ENCODE peak calls at places on chromosome 4, in six cellular contexts. H, M, A, E, B and Y are unnamed samples.

GRCh38 chr4:123997116-123997515 is 600.5 kb downstream of the SPRY1 start:
- DNase-seq in H (no peak), M (no peak), A (no peak), E (no peak), B (no peak), Y (no peak)

GRCh38 chr4:84908876-84909275 is 57.6 kb downstream of the WDFY3 start:
- DNase-seq in H (no peak), M (no peak), A (no peak), E (no peak), B (no peak), Y (no peak)

GRCh38 chr4:169164669-169165415 is 105.9 kb downstream of the SH3RF1 start:
- DNase-seq in H (no peak), M (no peak), A (no peak), E (no peak), B (no peak), Y (no peak)

GRCh38 chr4:155906554-155907247 is 3.2 kb downstream of the TDO2 start:
- DNase-seq in H (peak), M (peak), A (no peak), E (no peak), B (no peak), Y (no peak)

GRCh38 chr4:4694296-4694772 is 152.5 kb upstream of the STX18 start:
- DNase-seq in H (peak), M (peak), A (no peak), E (peak), B (no peak), Y (peak)

GRCh38 chr4:111596491-111596890 is 548.8 kb upstream of the FAM241A start:
- DNase-seq in H (no peak), M (no peak), A (no peak), E (no peak), B (no peak), Y (no peak)

GRCh38 chr4:16011173-16011572 is 48.2 kb upstream of the FGFBP2 start:
- DNase-seq in H (no peak), M (no peak), A (no peak), E (no peak), B (no peak), Y (peak)

GRCh38 chr4:1834047-1834769 is 21.7 kb downstream of the LETM1 start:
- DNase-seq in H (no peak), M (no peak), A (peak), E (no peak), B (no peak), Y (peak)